ENCODE peak calls at places on chromosomes 11 and 22, in six cellular contexts. X, T, W, Y, B and N are unnamed samples.

GRCh38 chr11:108241370-108242037 is 18.6 kb downstream of the ATM start:
- DNase-seq in T (peak; percentile 56), W (no peak), B (no peak), Y (no peak), X (no peak), N (no peak)

GRCh38 chr11:120608760-120609211 is 97.2 kb downstream of the GRIK4 start:
- DNase-seq in X (no peak), Y (peak; percentile 8), W (peak; percentile 23), B (no peak), T (no peak), N (no peak)

GRCh38 chr11:70364198-70364597 is 34.1 kb upstream of the CTTN start:
- DNase-seq in B (no peak), T (no peak), Y (no peak), W (peak; percentile 47), X (no peak), N (no peak)

GRCh38 chr11:77370217-77370616 is 68.7 kb upstream of the GDPD4 start:
- DNase-seq in T (no peak), B (no peak), Y (no peak), X (no peak), W (no peak), N (no peak)

GRCh38 chr11:117468888-117469287 is 141.2 kb downstream of the CEP164 start:
- DNase-seq in W (no peak), X (no peak), T (no peak), B (peak; percentile 7), Y (no peak), N (no peak)

GRCh38 chr11:29641201-29641600 is 375.6 kb downstream of the KCNA4 start:
- DNase-seq in T (no peak), B (no peak), W (peak; percentile 45), Y (no peak), X (no peak), N (no peak)

GRCh38 chr11:44538375-44539054 is 26.9 kb upstream of the CD82 start:
- DNase-seq in Y (no peak), X (peak; percentile 87), T (peak; percentile 73), B (peak; percentile 69), W (peak; percentile 29), N (peak; percentile 61)

GRCh38 chr11:34994859-34995258 is 78.4 kb downstream of the PDHX start:
- DNase-seq in T (no peak), W (no peak), X (no peak), Y (no peak), B (no peak), N (no peak)

GRCh38 chr11:70333206-70333605 is 62.7 kb downstream of the PPFIA1 start:
- DNase-seq in X (no peak), T (no peak), W (peak; percentile 22), B (no peak), Y (no peak), N (no peak)

GRCh38 chr11:126127284-126127845 is 64.7 kb upstream of the CDON start:
- DNase-seq in X (no peak), T (no peak), B (no peak), W (no peak), Y (no peak), N (no peak)

GRCh38 chr11:126132319-126132718 is 69.7 kb upstream of the CDON start:
- DNase-seq in X (peak; percentile 62), Y (no peak), B (peak; percentile 49), W (peak; percentile 80), T (no peak), N (no peak)

GRCh38 chr11:126133902-126134301 is 71.2 kb upstream of the CDON start:
- DNase-seq in X (no peak), B (no peak), Y (no peak), T (no peak), W (no peak), N (no peak)

GRCh38 chr11:126127898-126128297 is 65.2 kb upstream of the CDON start:
- DNase-seq in T (no peak), B (no peak), W (no peak), X (no peak), Y (no peak), N (no peak)

DNA sequence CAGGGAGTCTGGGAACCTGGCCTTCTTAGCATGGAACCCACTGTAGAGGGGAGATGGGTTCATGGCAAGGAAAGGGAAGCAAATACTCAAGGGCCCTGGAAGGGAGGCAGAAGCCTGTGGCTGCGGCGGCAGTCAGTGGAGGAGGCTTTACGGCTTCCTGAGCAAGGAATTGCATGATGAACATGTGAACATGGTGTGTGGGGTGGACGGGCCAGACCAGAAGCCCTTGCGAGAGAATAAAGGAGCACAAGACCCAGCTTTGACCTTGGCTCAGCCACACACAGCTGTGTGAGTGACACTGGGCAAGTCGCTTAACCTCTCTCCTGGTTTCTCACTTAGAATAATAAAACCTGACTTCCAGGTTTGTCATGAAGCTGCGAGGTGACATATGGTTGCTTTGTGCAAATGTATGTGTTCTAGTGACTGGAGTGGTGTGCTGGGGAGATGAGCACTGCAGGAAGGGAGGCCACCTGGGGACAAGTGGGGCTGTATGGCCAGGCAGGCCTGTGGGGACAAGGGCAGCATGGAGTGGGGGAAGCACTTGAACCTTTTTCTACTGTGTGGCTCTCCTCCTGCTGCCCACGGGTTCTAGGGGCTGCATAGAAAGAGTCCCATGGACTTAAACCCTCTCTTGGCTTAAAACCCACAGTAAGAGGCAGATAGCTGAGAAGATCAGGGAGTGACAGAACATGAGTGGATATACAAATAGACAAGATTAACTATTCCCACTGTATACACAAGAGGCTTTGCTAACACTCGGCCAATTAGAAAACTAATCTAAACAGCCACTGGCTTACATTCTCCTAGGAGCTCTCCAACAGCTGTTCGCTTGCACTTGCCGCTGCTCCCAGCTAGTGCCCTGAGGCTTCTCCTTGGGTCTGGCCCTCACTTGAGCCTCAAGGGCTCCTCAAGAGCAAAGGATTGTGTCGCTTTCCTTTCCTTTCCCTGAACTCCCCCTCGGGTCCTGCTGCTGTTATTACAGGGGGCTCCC is 67.3 kb upstream of the CDON start:
- DNase-seq in T (no peak), Y (no peak), W (no peak), X (no peak), B (no peak), N (no peak)
- H3K4me3 ChIP-seq in T (no peak overlapping the region), Y (no peak overlapping the region), W (no peak overlapping the region), X (no peak overlapping the region), B (no peak overlapping the region), N (no peak overlapping the region)

DNA sequence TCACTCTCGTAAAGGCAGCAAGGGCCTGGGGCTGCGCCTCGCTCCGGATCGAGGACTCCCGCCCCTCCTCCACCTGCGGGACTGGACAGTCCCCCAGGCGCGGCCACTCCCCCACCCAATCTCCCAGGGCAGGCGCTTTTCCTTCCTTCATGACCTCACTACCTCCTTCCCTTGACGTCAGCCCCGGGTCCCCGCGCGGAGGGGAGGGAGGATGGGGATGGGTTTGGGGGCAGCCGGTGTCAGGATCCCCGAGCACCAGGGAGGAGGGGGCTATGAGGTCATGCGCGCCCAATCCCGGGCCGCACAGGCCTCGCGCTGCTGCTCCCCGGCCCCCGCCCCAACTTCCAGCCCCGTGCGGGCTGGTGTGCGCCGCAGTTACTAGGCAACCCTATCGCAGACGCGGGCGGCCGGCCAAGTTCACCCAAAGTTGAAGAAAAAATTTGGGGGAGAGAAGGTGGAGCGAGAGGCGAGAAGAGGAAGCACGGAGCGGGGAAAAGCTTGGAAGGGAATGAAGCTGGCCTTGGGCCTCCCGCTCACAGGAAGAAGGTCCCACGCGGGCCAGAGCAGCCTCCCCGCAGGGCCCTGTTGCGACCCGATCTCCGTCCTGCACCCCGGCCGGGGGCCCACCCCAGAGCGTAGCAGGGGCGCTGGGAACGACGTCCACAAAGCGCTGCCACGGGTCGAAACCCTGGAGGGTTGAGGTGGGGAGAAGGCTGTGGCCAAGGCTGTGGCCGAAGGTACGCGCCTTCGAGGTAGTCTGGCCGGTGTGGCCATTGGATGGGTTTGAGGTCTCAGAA is 8.3 kb downstream of the WT1 start:
- DNase-seq in B (no peak), T (no peak), X (no peak), Y (no peak), W (no peak), N (no peak)
- H3K4me3 ChIP-seq in B (no peak overlapping the region), T (no peak overlapping the region), X (no peak overlapping the region), Y (no peak overlapping the region), W (no peak overlapping the region), N (no peak overlapping the region)

GRCh38 chr22:22458896-22459588 is 49.5 kb downstream of the ZNF280B start:
- DNase-seq in W (peak; percentile 9), B (no peak), X (no peak), Y (no peak), T (no peak), N (no peak)
- H3K4me3 ChIP-seq in W (no peak overlapping the region), B (no peak overlapping the region), X (no peak overlapping the region), Y (no peak overlapping the region), T (no peak overlapping the region), N (no peak overlapping the region)

GRCh38 chr22:38336699-38337098 is 19.5 kb upstream of the CSNK1E start:
- DNase-seq in Y (no peak), X (peak; percentile 6), W (no peak), T (peak; percentile 23), B (no peak), N (no peak)
- H3K4me3 ChIP-seq in Y (peak overlapping the region; percentile 47), X (peak overlapping the region; percentile 52), W (peak overlapping the region; percentile 54), T (peak overlapping the region; percentile 29), B (peak overlapping the region; percentile 61), N (no peak overlapping the region)

GRCh38 chr11:46338636-46338987 is 8.7 kb upstream of the DGKZ start:
- DNase-seq in Y (no peak), T (no peak), W (no peak), X (no peak), B (no peak), N (no peak)
- H3K4me3 ChIP-seq in Y (no peak overlapping the region), T (no peak overlapping the region), W (no peak overlapping the region), X (peak overlapping the region; percentile 59), B (no peak overlapping the region), N (no peak overlapping the region)